ENCODE peak calls at places on chromosomes 12 and 14, in nine cellular contexts. Z, A, S, L, G, H, B, I and T are unnamed samples.
A peak's percentile ranks its signal among the peaks of the same experiment; 100 is the strongest.

GRCh38 chr12:3226285-3226684 is 149.1 kb downstream of the TSPAN9 start:
- DNase-seq in Z (no peak), A (no peak), S (no peak), L (no peak), G (no peak), H (no peak), B (no peak), I (no peak), T (no peak)

GRCh38 chr14:58566979-58567378 is 70.8 kb upstream of the DACT1 start:
- DNase-seq in Z (no peak), A (no peak), S (no peak), L (peak; percentile 35), G (no peak), H (no peak), B (no peak), I (no peak), T (no peak)

GRCh38 chr14:22773162-22774010 is 6.9 kb downstream of the OXA1L start:
- DNase-seq in Z (no peak), A (no peak), S (no peak), L (no peak), G (no peak), H (no peak), B (no peak), I (no peak), T (no peak)

GRCh38 chr14:64423987-64424386 is 35.8 kb downstream of the MTHFD1 start:
- DNase-seq in Z (peak; percentile 78), A (peak; percentile 55), S (peak; percentile 88), L (no peak), G (no peak), H (no peak), B (no peak), I (no peak), T (no peak)

GRCh38 chr14:98963610-98964009 is 308.4 kb downstream of the BCL11B start:
- DNase-seq in Z (no peak), A (no peak), S (no peak), L (no peak), G (no peak), H (no peak), B (no peak), I (no peak), T (no peak)

GRCh38 chr14:95946867-95947266 is 70.2 kb downstream of the TUNAR start:
- DNase-seq in Z (no peak), A (no peak), S (no peak), L (no peak), G (peak; percentile 59), H (no peak), B (no peak), I (no peak), T (no peak)

GRCh38 chr12:118376089-118377004 is at the start of gene SUDS3:
- DNase-seq in Z (peak; percentile 27), A (peak; percentile 94), S (peak; percentile 54), L (peak; percentile 69), G (peak; percentile 95), H (peak; percentile 64), B (peak; percentile 88), I (peak; percentile 94), T (peak; percentile 67)

GRCh38 chr14:88559852-88560251 is 3.0 kb upstream of the ZC3H14 start:
- DNase-seq in Z (peak; percentile 42), A (peak; percentile 63), S (peak; percentile 57), L (peak; percentile 27), G (peak; percentile 43), H (no peak), B (no peak), I (peak; percentile 39), T (no peak)

GRCh38 chr14:93045965-93046695 is 69.6 kb downstream of the ITPK1 start:
- DNase-seq in Z (peak; percentile 94), A (peak; percentile 53), S (peak; percentile 95), L (no peak), G (no peak), H (peak; percentile 53), B (peak; percentile 71), I (no peak), T (peak; percentile 28)

GRCh38 chr14:91171291-91171690 is 57.4 kb downstream of the DGLUCY start:
- DNase-seq in Z (no peak), A (no peak), S (no peak), L (no peak), G (no peak), H (no peak), B (no peak), I (no peak), T (no peak)

GRCh38 chr14:90484291-90484690 is 87.5 kb downstream of the CALM1 start:
- DNase-seq in Z (no peak), A (no peak), S (no peak), L (no peak), G (no peak), H (no peak), B (no peak), I (no peak), T (no peak)

GRCh38 chr14:38065101-38065762 is 142.5 kb upstream of the SSTR1 start:
- DNase-seq in Z (no peak), A (no peak), S (no peak), L (no peak), G (peak; percentile 29), H (no peak), B (no peak), I (no peak), T (no peak)

GRCh38 chr14:87656315-87656714 is 336.7 kb downstream of the GALC start:
- DNase-seq in Z (no peak), A (no peak), S (no peak), L (no peak), G (no peak), H (no peak), B (no peak), I (no peak), T (no peak)

GRCh38 chr14:78933948-78934524 is 763.9 kb downstream of the NRXN3 start:
- DNase-seq in Z (peak; percentile 14), A (peak; percentile 45), S (peak; percentile 28), L (no peak), G (peak; percentile 32), H (peak; percentile 8), B (peak; percentile 8), I (peak; percentile 35), T (no peak)

GRCh38 chr14:104888489-104889373 is 23.7 kb downstream of the CEP170B start:
- DNase-seq in Z (no peak), A (no peak), S (no peak), L (no peak), G (no peak), H (no peak), B (no peak), I (no peak), T (no peak)

GRCh38 chr12:71455028-71455737 is 15.6 kb downstream of the LGR5 start:
- DNase-seq in Z (no peak), A (no peak), S (no peak), L (no peak), G (no peak), H (no peak), B (no peak), I (peak; percentile 41), T (no peak)

DNA sequence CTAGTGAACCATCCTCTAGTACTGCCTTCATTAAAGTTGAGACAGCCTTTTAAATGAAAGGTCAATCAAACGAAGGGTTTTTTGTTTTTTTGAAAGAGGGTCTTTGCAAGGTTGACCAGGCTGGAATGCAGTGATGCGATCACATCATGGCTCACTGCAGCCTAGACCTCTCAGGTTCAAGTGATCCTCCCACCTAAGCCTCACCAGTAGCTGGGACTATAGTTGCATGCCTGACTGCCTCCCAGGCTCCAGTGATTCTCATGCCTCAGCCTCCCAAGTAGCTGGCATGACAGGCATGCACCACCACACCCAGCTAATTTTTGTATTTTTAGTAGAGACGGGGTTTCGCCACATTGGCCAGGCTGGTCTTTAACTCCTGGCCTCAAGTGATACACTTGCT is 114.6 kb upstream of the SINHCAF start:
- DNase-seq in Z (no peak), A (no peak), S (no peak), L (no peak), G (no peak), H (no peak), B (no peak), I (no peak), T (no peak)
- TF ChIP-seq EZH2 in Z (no peak), A (no peak), S (no peak), L (no peak), G (no peak), H (no peak), B (no peak), I (no peak), T (no peak)

DNA sequence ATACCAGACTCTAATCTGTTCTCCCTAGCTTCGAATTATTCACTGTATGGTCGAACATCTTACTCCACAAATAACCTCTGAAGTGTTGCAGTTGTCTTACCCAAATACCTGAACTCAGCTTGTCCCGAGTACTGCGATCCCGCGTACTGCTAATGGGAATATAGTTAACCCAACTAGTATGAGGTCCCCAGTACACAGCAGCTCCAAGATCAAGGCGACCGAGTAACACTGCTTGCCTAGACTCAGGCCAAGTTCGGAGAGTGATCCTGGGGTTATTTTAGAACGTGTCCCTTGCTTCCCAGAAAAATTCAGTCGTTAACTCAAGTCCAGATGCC is 431 bp upstream of the ETNK1 start:
- DNase-seq in Z (no peak), A (no peak), S (no peak), L (no peak), G (no peak), H (no peak), B (no peak), I (no peak), T (no peak)
- H3K4me2 ChIP-seq in Z (peak overlapping the region; percentile 92), A (peak overlapping the region; percentile 96), S (peak overlapping the region; percentile 77), L (peak overlapping the region; percentile 76), G (peak overlapping the region; percentile 82), H (peak overlapping the region; percentile 91), B (peak overlapping the region; percentile 94), I (peak overlapping the region; percentile 85), T (peak overlapping the region; percentile 81)

GRCh38 chr12:124730455-124730932 is 133.2 kb downstream of the SCARB1 start:
- DNase-seq in Z (peak; percentile 64), A (peak; percentile 68), S (peak; percentile 73), L (no peak), G (no peak), H (no peak), B (no peak), I (no peak), T (no peak)

GRCh38 chr12:124734224-124734788 is 129.4 kb downstream of the SCARB1 start:
- DNase-seq in Z (no peak), A (no peak), S (no peak), L (no peak), G (peak; percentile 95), H (no peak), B (no peak), I (peak; percentile 94), T (no peak)

GRCh38 chr12:124733086-124733485 is 130.6 kb downstream of the SCARB1 start:
- DNase-seq in Z (no peak), A (no peak), S (no peak), L (no peak), G (no peak), H (no peak), B (no peak), I (no peak), T (no peak)

GRCh38 chr12:124731869-124732268 is 131.8 kb downstream of the SCARB1 start:
- DNase-seq in Z (no peak), A (no peak), S (no peak), L (no peak), G (no peak), H (no peak), B (no peak), I (no peak), T (no peak)

GRCh38 chr12:124732275-124733075 is 131.2 kb downstream of the SCARB1 start:
- DNase-seq in Z (peak; percentile 75), A (no peak), S (peak; percentile 81), L (no peak), G (no peak), H (no peak), B (no peak), I (no peak), T (no peak)
- H2AFZ ChIP-seq in Z (peak overlapping the region; percentile 38), A (no peak overlapping the region), S (no peak overlapping the region), L (no peak overlapping the region), G (peak overlapping the region; percentile 63), H (no peak overlapping the region), B (no peak overlapping the region), I (no peak overlapping the region), T (no peak overlapping the region)

GRCh38 chr14:60653709-60654161 is 4.5 kb upstream of the SIX1 start:
- DNase-seq in Z (no peak), A (no peak), S (no peak), L (no peak), G (peak; percentile 65), H (no peak), B (no peak), I (peak; percentile 16), T (no peak)
- TF ChIP-seq EZH2 in Z (no peak), A (no peak), S (no peak), L (no peak), G (peak; percentile 75), H (peak; percentile 55), B (no peak), I (peak; percentile 19), T (no peak)